ENCODE peak calls at places on chromosomes 16 and 17, in four cellular contexts. Z, V, E and R are unnamed samples.

GRCh38 chr17:27520571-27521185 is 64.4 kb downstream of the KSR1 start:
- DNase-seq in E (no peak), V (no peak), Z (peak), R (no peak)

GRCh38 chr17:79402275-79402674 is 208.6 kb downstream of the RBFOX3 start:
- DNase-seq in Z (no peak), V (no peak), E (no peak), R (no peak)

GRCh38 chr16:88816736-88817535 is 5.2 kb upstream of the APRT start:
- DNase-seq in Z (no peak), V (no peak), E (no peak), R (no peak)

GRCh38 chr17:8122391-8122922 is 1.4 kb downstream of the HES7 start:
- DNase-seq in E (no peak), Z (no peak), V (no peak), R (peak)

GRCh38 chr16:14249291-14250032 is 178.3 kb downstream of the MRTFB start:
- DNase-seq in Z (peak), E (peak), V (peak), R (peak)

GRCh38 chr17:45790296-45790922 is 6.3 kb downstream of the CRHR1 start:
- DNase-seq in V (no peak), Z (no peak), E (no peak), R (no peak)

GRCh38 chr17:12737740-12738469 is 51.4 kb upstream of the ARHGAP44 start:
- DNase-seq in Z (no peak), V (no peak), E (no peak), R (no peak)

GRCh38 chr17:4003131-4003500 is 38.9 kb upstream of the ATP2A3 start:
- DNase-seq in Z (no peak), V (no peak), E (no peak), R (no peak)

GRCh38 chr16:1789643-1790045 is 3.9 kb downstream of the IGFALS start:
- DNase-seq in E (no peak), V (no peak), Z (no peak), R (no peak)
- TF ChIP-seq ELF4 in E (no peak), V (no peak), Z (no peak), R (no peak)

GRCh38 chr17:37844977-37845293 is 79.3 kb upstream of the TBC1D3K start:
- DNase-seq in Z (no peak), E (no peak), V (no peak), R (no peak)

GRCh38 chr17:37847102-37847501 is 77.1 kb upstream of the TBC1D3K start:
- DNase-seq in E (no peak), Z (no peak), V (no peak), R (no peak)

GRCh38 chr17:37842401-37842800 is 81.8 kb upstream of the TBC1D3K start:
- DNase-seq in Z (no peak), E (no peak), V (no peak), R (no peak)

GRCh38 chr17:37841232-37841631 is 83.0 kb upstream of the TBC1D3K start:
- DNase-seq in E (no peak), V (no peak), Z (no peak), R (no peak)

GRCh38 chr17:37844158-37844976 is 79.8 kb upstream of the TBC1D3K start:
- DNase-seq in E (peak), V (peak), Z (peak), R (peak)
- TF ChIP-seq SP1 in E (no peak), V (no peak), Z (peak), R (no peak)

GRCh38 chr16:86512301-86512859 is 2.1 kb downstream of the FOXF1 start:
- DNase-seq in V (no peak), E (no peak), Z (no peak), R (no peak)
- TF ChIP-seq ELF4 in V (no peak), E (no peak), Z (no peak), R (no peak)

GRCh38 chr17:57601328-57601727 is 143.8 kb downstream of the CCDC182 start:
- DNase-seq in E (no peak), Z (no peak), V (no peak), R (no peak)
- TF ChIP-seq SP1 in E (no peak), Z (no peak), V (no peak), R (no peak)

DNA sequence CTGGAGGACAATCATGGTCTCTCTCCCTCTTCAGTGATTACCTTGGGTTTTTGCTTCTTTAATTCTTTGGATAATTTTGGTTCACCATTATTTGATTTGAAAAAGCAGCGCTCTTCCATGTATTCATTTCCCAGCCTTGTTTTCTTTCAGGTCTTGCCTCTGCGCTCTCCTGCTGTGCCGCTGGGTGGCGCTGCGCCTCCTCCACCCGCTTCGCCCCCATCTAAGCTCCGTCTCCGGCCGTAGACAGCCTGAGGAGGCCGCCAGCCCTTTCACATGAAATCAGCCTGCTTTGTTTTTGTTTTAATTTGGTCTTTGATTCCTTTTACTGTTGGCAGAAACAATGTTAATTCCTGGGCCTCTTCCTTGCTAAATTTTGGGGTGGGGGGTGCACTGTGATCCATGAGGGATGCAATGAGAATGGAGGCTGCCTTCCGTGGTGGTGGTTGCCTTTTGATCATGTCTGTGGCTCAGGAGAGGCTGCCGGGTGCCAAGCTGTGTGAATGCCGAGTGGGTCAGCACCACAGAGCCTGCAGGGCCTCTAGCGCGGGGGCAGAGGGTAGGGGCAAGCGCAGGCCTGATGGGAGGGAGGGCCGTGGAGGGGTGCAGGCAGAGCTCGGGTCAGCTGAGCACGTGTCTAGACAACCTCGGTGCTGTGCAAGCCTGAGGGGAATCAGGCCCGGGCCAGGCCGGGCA is 64.1 kb downstream of the PLD6 start:
- DNase-seq in E (peak), Z (no peak), V (peak), R (peak)
- TF ChIP-seq ELF4 in E (no peak), Z (no peak), V (no peak), R (no peak)